ENCODE peak calls at places on chromosomes 5 and 9, in four cellular contexts. S, M, Y and A are unnamed samples.
A peak's percentile ranks its signal among the peaks of the same experiment; 100 is the strongest.

GRCh38 chr9:90803860-90804593 is 2.4 kb downstream of the SYK start:
- DNase-seq in S (no peak), M (no peak), Y (no peak), A (no peak)

GRCh38 chr9:75152416-75152815 is 64.1 kb downstream of the OSTF1 start:
- DNase-seq in S (no peak), M (no peak), Y (no peak), A (no peak)

GRCh38 chr5:50807661-50808060 is 141.2 kb downstream of the PARP8 start:
- DNase-seq in S (no peak), M (no peak), Y (no peak), A (no peak)

GRCh38 chr9:75930193-75930592 is 39.7 kb downstream of the PCSK5 start:
- DNase-seq in S (no peak), M (no peak), Y (no peak), A (no peak)

GRCh38 chr5:133428072-133428660 is 184.2 kb downstream of the FSTL4 start:
- DNase-seq in S (no peak), M (peak; percentile 30), Y (no peak), A (no peak)

GRCh38 chr9:37432020-37432419 is 9.5 kb downstream of the GRHPR start:
- DNase-seq in S (no peak), M (no peak), Y (no peak), A (no peak)

GRCh38 chr9:37004424-37004935 is 29.6 kb downstream of the PAX5 start:
- DNase-seq in S (no peak), M (no peak), Y (no peak), A (no peak)

GRCh38 chr5:113776832-113777525 is 263.5 kb downstream of the YTHDC2 start:
- DNase-seq in S (peak; percentile 2), M (no peak), Y (no peak), A (no peak)

GRCh38 chr5:137096149-137097103 is 402.7 kb downstream of the SPOCK1 start:
- DNase-seq in S (no peak), M (no peak), Y (no peak), A (no peak)

GRCh38 chr5:8756498-8757084 is 789.3 kb downstream of the SEMA5A start:
- DNase-seq in S (no peak), M (no peak), Y (no peak), A (peak; percentile 23)

DNA sequence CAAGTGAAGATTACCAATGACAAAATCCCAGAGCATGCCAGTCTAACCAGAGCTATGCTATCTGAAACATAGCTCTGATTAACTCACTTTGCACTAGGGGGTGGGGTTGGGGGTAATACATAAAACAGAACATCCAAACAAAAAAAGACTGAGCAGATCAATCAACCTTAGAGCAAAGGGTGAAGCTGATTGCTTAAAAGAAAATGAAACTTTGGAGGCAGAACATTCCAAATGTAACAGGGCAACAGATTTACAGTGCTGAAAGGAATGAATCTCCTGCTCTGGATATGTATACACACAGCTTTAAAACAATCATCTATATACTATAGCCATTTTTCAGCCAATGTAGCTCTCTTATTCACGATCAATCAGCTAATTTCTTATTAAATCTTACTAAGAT is 4.9 kb downstream of the IL6ST start:
- DNase-seq in S (peak; percentile 35), M (no peak), Y (no peak), A (no peak)
- H3K9ac ChIP-seq in S (no peak overlapping the region), M (no peak overlapping the region), Y (no peak overlapping the region), A (no peak overlapping the region)

GRCh38 chr9:34374905-34375552 is 1.7 kb downstream of the MYORG start:
- DNase-seq in S (peak; percentile 94), M (no peak), Y (no peak), A (no peak)
- TF ChIP-seq SUZ12 in S (no peak), M (no peak), Y (no peak), A (no peak)

GRCh38 chr9:1052119-1052907 is 2.2 kb downstream of the DMRT2 start:
- DNase-seq in S (no peak), M (no peak), Y (no peak), A (no peak)
- H3K9ac ChIP-seq in S (no peak overlapping the region), M (no peak overlapping the region), Y (no peak overlapping the region), A (peak overlapping the region; percentile 84)

GRCh38 chr5:125717209-125717608 is 706.0 kb upstream of the GRAMD2B start:
- DNase-seq in S (peak; percentile 74), M (no peak), Y (no peak), A (no peak)
- TF ChIP-seq SUZ12 in S (no peak), M (no peak), Y (no peak), A (no peak)

DNA sequence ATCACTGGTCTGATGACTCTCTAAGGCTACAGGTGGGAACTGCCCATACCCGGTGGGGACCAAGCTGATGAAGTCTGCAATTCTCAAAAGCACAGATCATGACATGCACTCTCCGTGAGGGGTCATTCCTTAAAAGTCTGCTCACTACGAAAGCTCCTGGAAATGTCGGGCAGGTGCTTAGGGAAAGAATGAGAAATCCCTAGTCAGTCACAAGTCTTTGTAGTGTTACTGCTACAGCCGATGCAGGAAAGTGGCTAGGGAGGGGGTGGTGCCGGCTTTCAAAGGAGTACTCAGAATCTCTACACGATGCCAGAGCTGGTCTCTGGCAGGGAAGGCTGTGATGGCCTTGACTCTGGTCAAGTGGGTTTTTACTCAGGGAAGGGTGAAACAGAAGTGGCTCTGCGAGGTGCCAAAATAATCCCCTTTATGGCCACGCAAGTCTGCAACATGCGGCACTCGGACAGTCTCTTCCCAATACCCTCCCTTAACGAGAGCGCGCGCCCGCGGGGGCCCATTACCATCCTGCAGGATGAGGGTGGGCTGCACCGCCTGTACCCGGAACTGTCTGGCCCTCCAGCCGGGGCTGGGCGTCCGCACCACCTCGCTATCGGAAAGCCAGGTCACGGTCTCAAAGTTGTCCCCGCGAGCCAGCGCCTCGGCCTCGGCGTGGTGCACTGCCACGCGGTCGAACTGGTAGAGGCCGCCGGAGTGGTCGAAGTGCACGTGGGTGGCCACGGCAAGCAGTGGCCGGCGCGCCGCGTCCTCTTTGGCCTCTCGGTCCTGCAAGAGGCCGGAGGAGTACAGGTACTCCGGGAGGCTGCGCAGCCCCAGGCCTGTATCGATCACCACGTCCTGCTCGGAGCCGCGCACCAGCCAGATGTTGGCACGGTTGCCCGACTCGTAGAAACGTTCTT is 993 bp downstream of the MBLAC2 start:
- DNase-seq in S (peak; percentile 12), M (peak; percentile 71), Y (no peak), A (peak; percentile 25)
- H3K9ac ChIP-seq in S (peak overlapping the region; percentile 77), M (peak overlapping the region; percentile 78), Y (peak overlapping the region; percentile 84), A (peak overlapping the region; percentile 94)